ENCODE peak calls at places on chromosomes 5 and 9, in five cellular contexts. E, Q, I, W and R are unnamed samples.

GRCh38 chr5:14490309-14490711 is 91.3 kb upstream of the OTULINL start:
- DNase-seq in W (peak), I (no peak), Q (no peak), E (no peak), R (no peak)

GRCh38 chr9:118693645-118694044 is 675.6 kb downstream of the BRINP1 start:
- DNase-seq in Q (no peak), I (no peak), E (no peak), W (no peak), R (no peak)

GRCh38 chr9:125089331-125089730 is 54.0 kb downstream of the SCAI start:
- DNase-seq in E (no peak), W (no peak), Q (no peak), I (no peak), R (no peak)

GRCh38 chr5:118548761-118549160 is 439.6 kb downstream of the DTWD2 start:
- DNase-seq in E (peak), W (no peak), I (peak), Q (no peak), R (no peak)

GRCh38 chr9:136079211-136079915 is 15.7 kb downstream of the NACC2 start:
- DNase-seq in E (no peak), I (no peak), Q (no peak), W (peak), R (peak)

GRCh38 chr5:160831801-160832200 is 20.2 kb downstream of the ATP10B start:
- DNase-seq in I (no peak), E (no peak), Q (no peak), W (no peak), R (no peak)

GRCh38 chr5:116320486-116320885 is 235.7 kb downstream of the COMMD10 start:
- DNase-seq in E (peak), I (no peak), Q (no peak), W (no peak), R (no peak)

GRCh38 chr9:124381073-124381945 is 33.9 kb downstream of the PSMB7 start:
- DNase-seq in E (peak), W (no peak), I (no peak), Q (no peak), R (no peak)

GRCh38 chr9:32603914-32604852 is 31.2 kb upstream of the NDUFB6 start:
- DNase-seq in W (no peak), Q (no peak), I (peak), E (no peak), R (no peak)

GRCh38 chr5:7745882-7746735 is 104.8 kb downstream of the CFAP90 start:
- DNase-seq in I (peak), W (peak), Q (no peak), E (peak), R (peak)

GRCh38 chr9:110869931-110870330 is 168.3 kb downstream of the LPAR1 start:
- DNase-seq in I (no peak), W (no peak), Q (no peak), E (no peak), R (no peak)

GRCh38 chr9:137785704-137786161 is 91.8 kb upstream of the CACNA1B start:
- DNase-seq in Q (no peak), E (peak), W (no peak), I (no peak), R (no peak)

GRCh38 chr5:149632311-149633251 is 51.3 kb downstream of the ARHGEF37 start:
- DNase-seq in Q (no peak), W (no peak), E (peak), I (peak), R (no peak)

GRCh38 chr9:109349431-109349846 is 28.6 kb upstream of the EPB41L4B start:
- DNase-seq in E (peak), Q (no peak), W (no peak), I (peak), R (no peak)

GRCh38 chr9:36456480-36457115 is 56.5 kb upstream of the RNF38 start:
- DNase-seq in I (no peak), E (peak), W (no peak), Q (no peak), R (no peak)

GRCh38 chr5:73789851-73790281 is 163.9 kb downstream of the ARHGEF28 start:
- DNase-seq in I (no peak), E (no peak), W (no peak), Q (no peak), R (no peak)

GRCh38 chr5:129459485-129460120 is 495 bp upstream of the ADAMTS19 start:
- DNase-seq in Q (no peak), W (peak), I (no peak), E (peak), R (peak)

GRCh38 chr5:123705741-123706140 is 193.8 kb downstream of the CSNK1G3 start:
- DNase-seq in Q (no peak), W (no peak), E (peak), I (peak), R (no peak)

GRCh38 chr5:16457853-16458252 is 7.7 kb downstream of the ZNF622 start:
- DNase-seq in I (no peak), Q (no peak), E (peak), W (no peak), R (no peak)

GRCh38 chr5:168329302-168329701 is 37.9 kb downstream of the WWC1 start:
- DNase-seq in E (peak), Q (no peak), W (no peak), I (no peak), R (no peak)

GRCh38 chr5:163489055-163489744 is 16.2 kb upstream of the MAT2B start:
- DNase-seq in W (no peak), Q (no peak), E (peak), I (no peak), R (no peak)

GRCh38 chr5:168925160-168925559 is 346.0 kb upstream of the PANK3 start:
- DNase-seq in I (no peak), E (no peak), Q (no peak), W (no peak), R (no peak)

GRCh38 chr9:86303316-86303975 is 21.1 kb upstream of the ISCA1 start:
- DNase-seq in Q (peak), W (no peak), I (peak), E (peak), R (no peak)

GRCh38 chr5:60673329-60673728 is 26.6 kb downstream of the DEPDC1B start:
- DNase-seq in W (no peak), E (no peak), Q (no peak), I (no peak), R (no peak)

GRCh38 chr9:135474915-135475314 is 4.7 kb upstream of the PPP1R26 start:
- DNase-seq in W (no peak), Q (no peak), E (no peak), I (peak), R (no peak)

GRCh38 chr9:3868466-3868865 is 342.7 kb upstream of the RFX3 start:
- DNase-seq in W (no peak), E (no peak), Q (no peak), I (no peak), R (no peak)

GRCh38 chr5:62412549-62413329 is at the start of gene IPO11:
- DNase-seq in Q (peak), I (peak), E (peak), W (peak), R (peak)

GRCh38 chr9:21608200-21608599 is 126.1 kb upstream of the IFNE start:
- DNase-seq in Q (no peak), E (no peak), I (no peak), W (no peak), R (no peak)
- H3K27ac ChIP-seq in Q (no peak), E (no peak), I (no peak), W (no peak), R (no peak)

GRCh38 chr9:127021664-127022337 is 100.6 kb downstream of the ANGPTL2 start:
- DNase-seq in W (peak), Q (no peak), E (peak), I (no peak), R (peak)
- H3K27ac ChIP-seq in W (peak), Q (no peak), E (peak), I (no peak), R (peak)

GRCh38 chr5:32771037-32771436 is 59.9 kb downstream of the NPR3 start:
- DNase-seq in E (no peak), Q (no peak), W (peak), I (no peak), R (peak)
- H3K27ac ChIP-seq in E (no peak), Q (no peak), W (no peak), I (no peak), R (no peak)

DNA sequence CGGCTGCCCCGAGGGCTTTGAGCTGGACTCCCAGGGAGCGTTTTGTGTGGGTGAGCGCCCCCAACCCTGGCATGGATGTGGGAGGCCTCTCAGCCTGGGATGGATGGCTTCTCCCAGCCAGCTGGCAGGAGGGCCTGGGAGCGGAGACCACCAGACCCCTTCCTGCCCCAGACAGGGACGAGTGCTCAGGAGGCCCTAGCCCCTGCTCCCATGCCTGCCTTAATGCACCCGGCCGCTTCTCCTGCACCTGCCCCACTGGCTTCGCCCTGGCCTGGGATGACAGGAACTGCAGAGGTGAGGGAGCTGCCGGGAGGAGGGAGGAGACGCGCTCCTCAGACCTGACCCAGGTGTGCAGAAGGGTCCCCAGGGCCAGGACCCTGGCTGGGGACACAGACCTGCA is 17.4 kb upstream of the ASS1 start:
- DNase-seq in Q (no peak), E (no peak), W (no peak), I (no peak), R (no peak)
- H3K27ac ChIP-seq in Q (no peak), E (no peak), W (no peak), I (peak), R (no peak)

DNA sequence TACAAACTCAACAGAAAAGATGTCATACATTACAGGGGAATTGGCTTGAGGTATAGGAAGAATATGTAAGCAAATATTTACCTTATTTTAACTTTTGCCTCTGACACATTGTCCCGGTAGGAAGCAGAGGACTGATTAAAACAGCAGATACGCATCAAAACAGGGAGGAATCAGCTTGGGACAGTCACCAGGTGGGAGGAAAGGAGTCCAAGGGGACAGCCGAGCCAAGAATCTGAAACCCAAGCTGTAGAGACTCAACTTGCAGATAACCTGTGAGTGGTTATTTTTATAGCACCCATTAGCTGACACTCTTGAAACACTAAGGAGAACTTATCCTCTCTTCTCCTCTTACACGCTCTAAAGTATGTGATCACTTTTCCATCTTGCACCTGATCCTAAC is 22.3 kb downstream of the PDZD2 start:
- DNase-seq in W (no peak), I (no peak), Q (no peak), E (no peak), R (no peak)
- H3K27ac ChIP-seq in W (no peak), I (no peak), Q (no peak), E (no peak), R (no peak)